ENCODE peak calls at places on chromosome 4, in five cellular contexts. One of them, this sample, is unnamed.

GRCh38 chr4:163344147-163345050 is 707 bp downstream of the NPY5R start:
- DNase-seq in lower lobe of right lung: no peak
- DNase-seq in fibroblast of mammary gland: no peak
- DNase-seq in AG10803: no peak
- DNase-seq in CD4-positive, CD25-positive, alpha-beta regulatory T cell: no peak
- DNase-seq in this sample: no peak

GRCh38 chr4:110510955-110511544 is 35.1 kb downstream of the ENPEP start:
- DNase-seq in lower lobe of right lung: no peak
- DNase-seq in fibroblast of mammary gland: peak; percentile 75
- DNase-seq in AG10803: peak; percentile 63
- DNase-seq in CD4-positive, CD25-positive, alpha-beta regulatory T cell: no peak
- DNase-seq in this sample: peak; percentile 76

GRCh38 chr4:89024051-89024675 is 32.8 kb downstream of the FAM13A start:
- DNase-seq in lower lobe of right lung: no peak
- DNase-seq in fibroblast of mammary gland: peak; percentile 87
- DNase-seq in AG10803: peak; percentile 77
- DNase-seq in CD4-positive, CD25-positive, alpha-beta regulatory T cell: peak; percentile 55
- DNase-seq in this sample: peak; percentile 89

GRCh38 chr4:88104902-88105610 is 53.4 kb downstream of the ABCG2 start:
- DNase-seq in lower lobe of right lung: no peak
- DNase-seq in fibroblast of mammary gland: peak; percentile 87
- DNase-seq in AG10803: peak; percentile 45
- DNase-seq in CD4-positive, CD25-positive, alpha-beta regulatory T cell: no peak
- DNase-seq in this sample: peak; percentile 55

GRCh38 chr4:107035711-107036601 is at the start of gene DKK2:
- DNase-seq in lower lobe of right lung: peak; percentile 46
- DNase-seq in fibroblast of mammary gland: peak; percentile 44
- DNase-seq in AG10803: peak; percentile 41
- DNase-seq in CD4-positive, CD25-positive, alpha-beta regulatory T cell: no peak
- DNase-seq in this sample: no peak

GRCh38 chr4:124018383-124019317 is 622.1 kb downstream of the SPRY1 start:
- DNase-seq in lower lobe of right lung: no peak
- DNase-seq in fibroblast of mammary gland: peak; percentile 93
- DNase-seq in AG10803: peak; percentile 86
- DNase-seq in CD4-positive, CD25-positive, alpha-beta regulatory T cell: no peak
- DNase-seq in this sample: peak; percentile 92

GRCh38 chr4:98996056-98996941 is 778 bp downstream of the METAP1 start:
- DNase-seq in lower lobe of right lung: no peak
- DNase-seq in fibroblast of mammary gland: peak; percentile 28
- DNase-seq in AG10803: peak; percentile 22
- DNase-seq in CD4-positive, CD25-positive, alpha-beta regulatory T cell: no peak
- DNase-seq in this sample: peak; percentile 29

GRCh38 chr4:28117067-28117756 is 1256.6 kb downstream of the STIM2 start:
- DNase-seq in lower lobe of right lung: no peak
- DNase-seq in fibroblast of mammary gland: no peak
- DNase-seq in AG10803: no peak
- DNase-seq in CD4-positive, CD25-positive, alpha-beta regulatory T cell: no peak
- DNase-seq in this sample: no peak

GRCh38 chr4:123386608-123387007 is 10.0 kb upstream of the SPRY1 start:
- DNase-seq in lower lobe of right lung: no peak
- DNase-seq in fibroblast of mammary gland: no peak
- DNase-seq in AG10803: no peak
- DNase-seq in CD4-positive, CD25-positive, alpha-beta regulatory T cell: no peak
- DNase-seq in this sample: peak; percentile 26

GRCh38 chr4:188658958-188659522 is 519.8 kb downstream of the TRIML1 start:
- DNase-seq in lower lobe of right lung: no peak
- DNase-seq in fibroblast of mammary gland: no peak
- DNase-seq in AG10803: no peak
- DNase-seq in CD4-positive, CD25-positive, alpha-beta regulatory T cell: no peak
- DNase-seq in this sample: no peak

GRCh38 chr4:164212714-164213113 is 541.2 kb upstream of the SMIM31 start:
- DNase-seq in lower lobe of right lung: no peak
- DNase-seq in fibroblast of mammary gland: no peak
- DNase-seq in AG10803: no peak
- DNase-seq in CD4-positive, CD25-positive, alpha-beta regulatory T cell: no peak
- DNase-seq in this sample: no peak

GRCh38 chr4:140637836-140638235 is 69.1 kb upstream of the UCP1 start:
- DNase-seq in lower lobe of right lung: no peak
- DNase-seq in fibroblast of mammary gland: peak; percentile 37
- DNase-seq in AG10803: peak; percentile 10
- DNase-seq in CD4-positive, CD25-positive, alpha-beta regulatory T cell: no peak
- DNase-seq in this sample: peak; percentile 42

GRCh38 chr4:7398104-7398423 is 36.7 kb downstream of the PSAPL1 start:
- DNase-seq in lower lobe of right lung: peak; percentile 89
- DNase-seq in fibroblast of mammary gland: peak; percentile 18
- DNase-seq in AG10803: peak; percentile 25
- DNase-seq in CD4-positive, CD25-positive, alpha-beta regulatory T cell: no peak
- DNase-seq in this sample: peak; percentile 3

GRCh38 chr4:85682391-85682790 is 207.4 kb downstream of the ARHGAP24 start:
- DNase-seq in lower lobe of right lung: no peak
- DNase-seq in fibroblast of mammary gland: no peak
- DNase-seq in AG10803: no peak
- DNase-seq in CD4-positive, CD25-positive, alpha-beta regulatory T cell: no peak
- DNase-seq in this sample: no peak

GRCh38 chr4:108861339-108861738 is 98.5 kb upstream of the ETNPPL start:
- DNase-seq in lower lobe of right lung: no peak
- DNase-seq in fibroblast of mammary gland: peak; percentile 16
- DNase-seq in AG10803: no peak
- DNase-seq in CD4-positive, CD25-positive, alpha-beta regulatory T cell: no peak
- DNase-seq in this sample: peak; percentile 31

GRCh38 chr4:47198791-47199190 is 167.4 kb downstream of the GABRB1 start:
- DNase-seq in lower lobe of right lung: no peak
- DNase-seq in fibroblast of mammary gland: no peak
- DNase-seq in AG10803: no peak
- DNase-seq in CD4-positive, CD25-positive, alpha-beta regulatory T cell: no peak
- DNase-seq in this sample: no peak

GRCh38 chr4:158769175-158769831 is 477 bp downstream of the FNIP2 start:
- DNase-seq in lower lobe of right lung: peak; percentile 64
- DNase-seq in fibroblast of mammary gland: peak; percentile 27
- DNase-seq in AG10803: peak; percentile 43
- DNase-seq in CD4-positive, CD25-positive, alpha-beta regulatory T cell: peak; percentile 20
- DNase-seq in this sample: peak; percentile 44

GRCh38 chr4:119841361-119841760 is 212.8 kb upstream of the PDE5A start:
- DNase-seq in lower lobe of right lung: no peak
- DNase-seq in fibroblast of mammary gland: no peak
- DNase-seq in AG10803: no peak
- DNase-seq in CD4-positive, CD25-positive, alpha-beta regulatory T cell: no peak
- DNase-seq in this sample: no peak

GRCh38 chr4:105894570-105895323 is 524 bp upstream of the NPNT start:
- DNase-seq in lower lobe of right lung: peak; percentile 74
- DNase-seq in fibroblast of mammary gland: no peak
- DNase-seq in AG10803: peak; percentile 47
- DNase-seq in CD4-positive, CD25-positive, alpha-beta regulatory T cell: no peak
- DNase-seq in this sample: no peak

GRCh38 chr4:63315651-63316050 is 1093.6 kb downstream of the TECRL start:
- DNase-seq in lower lobe of right lung: no peak
- DNase-seq in fibroblast of mammary gland: no peak
- DNase-seq in AG10803: no peak
- DNase-seq in CD4-positive, CD25-positive, alpha-beta regulatory T cell: no peak
- DNase-seq in this sample: no peak

GRCh38 chr4:104446431-104446925 is 48.2 kb downstream of the CXXC4 start:
- DNase-seq in lower lobe of right lung: no peak
- DNase-seq in fibroblast of mammary gland: no peak
- DNase-seq in AG10803: no peak
- DNase-seq in CD4-positive, CD25-positive, alpha-beta regulatory T cell: no peak
- DNase-seq in this sample: no peak

GRCh38 chr4:156294577-156294976 is 340.9 kb upstream of the CTSO start:
- DNase-seq in lower lobe of right lung: no peak
- DNase-seq in fibroblast of mammary gland: peak; percentile 71
- DNase-seq in AG10803: peak; percentile 79
- DNase-seq in CD4-positive, CD25-positive, alpha-beta regulatory T cell: no peak
- DNase-seq in this sample: peak; percentile 93

GRCh38 chr4:38687571-38688011 is 23.6 kb downstream of the KLF3 start:
- DNase-seq in lower lobe of right lung: no peak
- DNase-seq in fibroblast of mammary gland: peak; percentile 52
- DNase-seq in AG10803: no peak
- DNase-seq in CD4-positive, CD25-positive, alpha-beta regulatory T cell: no peak
- DNase-seq in this sample: peak; percentile 46

GRCh38 chr4:101328063-101328602 is 19.2 kb downstream of the PPP3CA start:
- DNase-seq in lower lobe of right lung: no peak
- DNase-seq in fibroblast of mammary gland: no peak
- DNase-seq in AG10803: no peak
- DNase-seq in CD4-positive, CD25-positive, alpha-beta regulatory T cell: no peak
- DNase-seq in this sample: no peak

GRCh38 chr4:154491731-154492249 is at the start of gene DCHS2:
- DNase-seq in lower lobe of right lung: no peak
- DNase-seq in fibroblast of mammary gland: no peak
- DNase-seq in AG10803: no peak
- DNase-seq in CD4-positive, CD25-positive, alpha-beta regulatory T cell: no peak
- DNase-seq in this sample: no peak

GRCh38 chr4:78691333-78691732 is 84.8 kb upstream of the BMP2K start:
- DNase-seq in lower lobe of right lung: no peak
- DNase-seq in fibroblast of mammary gland: peak; percentile 46
- DNase-seq in AG10803: peak; percentile 27
- DNase-seq in CD4-positive, CD25-positive, alpha-beta regulatory T cell: no peak
- DNase-seq in this sample: no peak

DNA sequence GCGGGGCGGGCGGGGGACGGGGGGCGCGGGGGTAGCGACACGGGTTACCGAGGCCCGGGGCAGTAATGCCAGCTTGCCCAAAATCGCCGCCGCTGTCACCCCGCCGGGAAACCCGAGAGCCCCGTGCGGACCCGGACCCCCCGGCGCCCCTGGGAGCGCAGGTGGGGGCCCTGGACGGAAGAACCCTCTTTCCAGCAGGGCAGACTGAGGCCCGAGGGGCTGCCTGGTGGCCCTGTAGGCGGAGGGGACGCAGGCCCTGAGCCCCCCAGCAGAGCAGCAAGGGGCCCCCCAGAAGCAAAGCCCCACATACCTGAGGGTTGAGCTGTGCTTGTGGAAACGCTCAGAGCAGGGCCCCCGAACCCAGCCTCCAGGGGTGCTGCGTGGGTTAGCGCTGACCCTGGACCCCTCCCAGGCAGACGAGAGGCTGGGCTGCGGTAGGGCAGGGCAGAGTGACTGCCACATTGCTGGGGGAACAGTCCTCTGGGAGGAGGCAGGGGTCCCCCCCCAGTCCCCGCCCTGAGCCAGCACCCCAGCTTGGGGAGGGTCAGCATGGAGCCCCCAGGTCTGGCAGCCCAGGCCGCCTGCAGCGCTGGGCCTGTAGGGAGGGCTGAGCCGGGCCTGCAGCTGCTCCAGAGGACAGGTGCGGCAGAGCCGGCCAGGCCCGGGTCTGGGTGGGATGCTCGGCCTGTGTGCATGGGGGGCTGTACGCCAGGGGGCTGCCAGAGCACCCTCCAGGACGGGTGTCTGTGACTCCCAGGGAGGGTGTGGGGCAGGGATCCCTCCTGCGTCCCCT is 646 bp downstream of the DOK7 start:
- DNase-seq in lower lobe of right lung: no peak
- DNase-seq in fibroblast of mammary gland: no peak
- DNase-seq in AG10803: no peak
- DNase-seq in CD4-positive, CD25-positive, alpha-beta regulatory T cell: no peak
- DNase-seq in this sample: no peak
- H3K4me3 ChIP-seq in lower lobe of right lung: peak overlapping the region; percentile 50
- H3K4me3 ChIP-seq in fibroblast of mammary gland: no peak overlapping the region
- H3K4me3 ChIP-seq in AG10803: no peak overlapping the region
- H3K4me3 ChIP-seq in CD4-positive, CD25-positive, alpha-beta regulatory T cell: no peak overlapping the region
- H3K4me3 ChIP-seq in this sample: no peak overlapping the region

GRCh38 chr4:55351824-55352223 is 5.8 kb downstream of the SRD5A3 start:
- DNase-seq in lower lobe of right lung: no peak
- DNase-seq in fibroblast of mammary gland: peak; percentile 54
- DNase-seq in AG10803: peak; percentile 19
- DNase-seq in CD4-positive, CD25-positive, alpha-beta regulatory T cell: no peak
- DNase-seq in this sample: no peak
- H3K4me3 ChIP-seq in lower lobe of right lung: no peak overlapping the region
- H3K4me3 ChIP-seq in fibroblast of mammary gland: no peak overlapping the region
- H3K4me3 ChIP-seq in AG10803: no peak overlapping the region
- H3K4me3 ChIP-seq in CD4-positive, CD25-positive, alpha-beta regulatory T cell: no peak overlapping the region
- H3K4me3 ChIP-seq in this sample: no peak overlapping the region

GRCh38 chr4:60822986-60823385 is 377.1 kb upstream of the ADGRL3 start:
- DNase-seq in lower lobe of right lung: no peak
- DNase-seq in fibroblast of mammary gland: no peak
- DNase-seq in AG10803: no peak
- DNase-seq in CD4-positive, CD25-positive, alpha-beta regulatory T cell: no peak
- DNase-seq in this sample: no peak
- H3K4me3 ChIP-seq in lower lobe of right lung: no peak overlapping the region
- H3K4me3 ChIP-seq in fibroblast of mammary gland: no peak overlapping the region
- H3K4me3 ChIP-seq in AG10803: no peak overlapping the region
- H3K4me3 ChIP-seq in CD4-positive, CD25-positive, alpha-beta regulatory T cell: no peak overlapping the region
- H3K4me3 ChIP-seq in this sample: no peak overlapping the region

GRCh38 chr4:8516061-8516573 is 64.1 kb upstream of the GPR78 start:
- DNase-seq in lower lobe of right lung: no peak
- DNase-seq in fibroblast of mammary gland: no peak
- DNase-seq in AG10803: no peak
- DNase-seq in CD4-positive, CD25-positive, alpha-beta regulatory T cell: no peak
- DNase-seq in this sample: no peak

GRCh38 chr4:8513931-8514330 is 66.3 kb upstream of the GPR78 start:
- DNase-seq in lower lobe of right lung: no peak
- DNase-seq in fibroblast of mammary gland: no peak
- DNase-seq in AG10803: no peak
- DNase-seq in CD4-positive, CD25-positive, alpha-beta regulatory T cell: no peak
- DNase-seq in this sample: no peak

GRCh38 chr4:8516996-8517550 is 63.1 kb upstream of the GPR78 start:
- DNase-seq in lower lobe of right lung: no peak
- DNase-seq in fibroblast of mammary gland: no peak
- DNase-seq in AG10803: peak; percentile 60
- DNase-seq in CD4-positive, CD25-positive, alpha-beta regulatory T cell: no peak
- DNase-seq in this sample: no peak

GRCh38 chr4:8514391-8514790 is 65.8 kb upstream of the GPR78 start:
- DNase-seq in lower lobe of right lung: no peak
- DNase-seq in fibroblast of mammary gland: no peak
- DNase-seq in AG10803: no peak
- DNase-seq in CD4-positive, CD25-positive, alpha-beta regulatory T cell: no peak
- DNase-seq in this sample: no peak

GRCh38 chr4:8515316-8516060 is 64.7 kb upstream of the GPR78 start:
- DNase-seq in lower lobe of right lung: no peak
- DNase-seq in fibroblast of mammary gland: no peak
- DNase-seq in AG10803: peak; percentile 91
- DNase-seq in CD4-positive, CD25-positive, alpha-beta regulatory T cell: no peak
- DNase-seq in this sample: peak; percentile 21
- H3K4me3 ChIP-seq in lower lobe of right lung: no peak overlapping the region
- H3K4me3 ChIP-seq in fibroblast of mammary gland: no peak overlapping the region
- H3K4me3 ChIP-seq in AG10803: no peak overlapping the region
- H3K4me3 ChIP-seq in CD4-positive, CD25-positive, alpha-beta regulatory T cell: no peak overlapping the region
- H3K4me3 ChIP-seq in this sample: no peak overlapping the region

GRCh38 chr4:72128741-72129140 is 96.9 kb downstream of the NPFFR2 start:
- DNase-seq in lower lobe of right lung: no peak
- DNase-seq in fibroblast of mammary gland: no peak
- DNase-seq in AG10803: no peak
- DNase-seq in CD4-positive, CD25-positive, alpha-beta regulatory T cell: no peak
- DNase-seq in this sample: no peak
- H3K4me3 ChIP-seq in lower lobe of right lung: no peak overlapping the region
- H3K4me3 ChIP-seq in fibroblast of mammary gland: no peak overlapping the region
- H3K4me3 ChIP-seq in AG10803: no peak overlapping the region
- H3K4me3 ChIP-seq in CD4-positive, CD25-positive, alpha-beta regulatory T cell: no peak overlapping the region
- H3K4me3 ChIP-seq in this sample: no peak overlapping the region

This sample was measured in fibroblast of pulmonary artery.